ENCODE peak calls at places on chromosomes 2 and 18, in eight cellular contexts. W is fibroblast of lung, P is A549, S is HepG2, T is upper lobe of right lung, H is neural progenitor cell, I is gastrocnemius medialis, X is AG10803. L is an unnamed sample.

GRCh38 chr2:159108178-159108893 is 139.9 kb downstream of the TANC1 start:
- DNase-seq in I (no peak), P (no peak), H (no peak), T (no peak), X (no peak), W (no peak), S (no peak), L (peak)

GRCh38 chr2:1307670-1308069 is 105.6 kb upstream of the TPO start:
- DNase-seq in W (no peak), I (no peak), S (no peak), T (no peak), P (no peak), H (no peak), X (no peak), L (no peak)

GRCh38 chr18:47863041-47863440 is 67.4 kb downstream of the SMAD2 start:
- DNase-seq in X (no peak), W (no peak), H (no peak), I (peak), P (no peak), S (no peak), T (no peak), L (no peak)

GRCh38 chr2:54459037-54459441 is 2.9 kb downstream of the SPTBN1 start:
- DNase-seq in W (peak), P (no peak), T (no peak), I (peak), S (no peak), H (no peak), X (peak), L (no peak)

GRCh38 chr2:180203972-180204371 is 196.9 kb upstream of the CWC22 start:
- DNase-seq in T (no peak), H (no peak), I (peak), P (no peak), X (peak), S (no peak), W (peak), L (no peak)

GRCh38 chr2:217995741-217996141 is 7.1 kb downstream of the TNS1 start:
- DNase-seq in S (no peak), I (peak), P (no peak), H (no peak), X (peak), W (peak), T (no peak), L (peak)

GRCh38 chr2:149068225-149068995 is 29.9 kb downstream of the LYPD6B start:
- DNase-seq in P (no peak), T (no peak), H (no peak), W (no peak), S (no peak), I (no peak), X (no peak), L (no peak)

GRCh38 chr2:191358325-191359025 is 113.3 kb downstream of the MYO1B start:
- DNase-seq in H (no peak), S (no peak), I (no peak), P (no peak), X (no peak), W (no peak), T (no peak), L (no peak)

GRCh38 chr2:43077876-43078275 is 148.5 kb downstream of the ZFP36L2 start:
- DNase-seq in T (no peak), S (no peak), I (no peak), H (no peak), X (no peak), W (no peak), P (no peak), L (no peak)

GRCh38 chr2:39338502-39338901 is 94.7 kb upstream of the CDKL4 start:
- DNase-seq in T (no peak), W (no peak), S (no peak), P (no peak), H (peak), X (no peak), I (no peak), L (no peak)

GRCh38 chr2:136119717-136120675 is 2.0 kb upstream of the CXCR4 start:
- DNase-seq in P (no peak), I (no peak), H (no peak), S (no peak), W (no peak), X (no peak), T (no peak), L (no peak)

GRCh38 chr18:59323931-59324622 is 5.6 kb upstream of the CPLX4 start:
- DNase-seq in T (no peak), X (peak), S (no peak), P (no peak), I (no peak), W (no peak), H (peak), L (no peak)

GRCh38 chr2:54629390-54629789 is 94.1 kb upstream of the EML6 start:
- DNase-seq in I (no peak), W (no peak), T (no peak), P (no peak), X (no peak), H (no peak), S (no peak), L (no peak)

GRCh38 chr2:148614024-148614331 is 30.6 kb upstream of the EPC2 start:
- DNase-seq in I (no peak), X (peak), H (peak), T (no peak), P (no peak), S (no peak), W (peak), L (peak)

GRCh38 chr2:239397856-239398470 is 2.9 kb downstream of the HDAC4 start:
- DNase-seq in S (no peak), X (peak), T (peak), W (no peak), I (no peak), P (no peak), H (no peak), L (peak)

GRCh38 chr18:79962835-79963657 is 1.4 kb upstream of the HSBP1L1 start:
- DNase-seq in S (no peak), W (no peak), X (no peak), T (no peak), P (no peak), H (peak), I (no peak), L (no peak)
- H3K4me3 ChIP-seq in S (no peak), W (no peak), X (no peak), T (no peak), P (no peak), H (no peak), I (no peak), L (no peak)

GRCh38 chr18:10252952-10253680 is 201.3 kb upstream of the APCDD1 start:
- DNase-seq in P (no peak), I (no peak), X (no peak), W (no peak), H (no peak), S (no peak), T (no peak), L (no peak)

GRCh38 chr18:10264260-10264659 is 190.2 kb upstream of the APCDD1 start:
- DNase-seq in X (no peak), W (no peak), T (no peak), I (no peak), H (no peak), P (no peak), S (no peak), L (no peak)

GRCh38 chr18:10259934-10260333 is 194.5 kb upstream of the APCDD1 start:
- DNase-seq in W (peak), P (no peak), S (no peak), T (no peak), I (no peak), X (no peak), H (no peak), L (no peak)

GRCh38 chr18:10261315-10262276 is 192.8 kb upstream of the APCDD1 start:
- DNase-seq in W (peak), X (no peak), T (no peak), P (no peak), H (no peak), I (no peak), S (no peak), L (no peak)

DNA sequence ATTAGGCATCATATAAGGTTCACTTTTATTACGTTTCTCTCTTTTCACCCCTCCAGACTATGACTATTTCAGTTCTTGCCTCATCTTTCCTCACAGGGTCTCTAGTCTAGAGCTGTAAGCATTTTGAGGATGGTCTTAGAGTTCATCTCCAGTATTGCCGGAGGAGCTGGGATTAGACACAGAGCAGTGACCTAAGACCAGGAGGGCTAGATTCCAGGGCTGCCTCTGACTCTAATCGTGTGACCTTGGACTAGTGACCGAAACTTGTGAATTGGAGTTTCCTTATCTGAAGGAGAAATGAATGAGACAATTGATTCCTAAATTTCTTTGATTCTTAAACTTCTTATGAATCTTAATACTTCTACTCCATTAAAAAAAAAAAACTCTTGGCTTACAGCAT is 195.4 kb upstream of the APCDD1 start:
- DNase-seq in T (no peak), W (no peak), S (no peak), P (no peak), I (no peak), H (no peak), X (no peak), L (no peak)
- TF ChIP-seq CTCF in T (no peak), W (no peak), S (no peak), P (no peak), I (no peak), H (no peak), X (no peak), L (no peak)

GRCh38 chr2:119749405-119750066 is 10.2 kb upstream of the PTPN4 start:
- DNase-seq in H (no peak), X (no peak), W (peak), I (no peak), S (no peak), T (no peak), P (no peak), L (no peak)
- H3K4me3 ChIP-seq in H (no peak), X (no peak), W (no peak), I (no peak), S (no peak), T (no peak), P (no peak), L (no peak)

GRCh38 chr18:75635096-75635495 is 207.6 kb upstream of the SMIM21 start:
- DNase-seq in H (no peak), P (no peak), W (no peak), X (no peak), I (no peak), S (no peak), T (no peak), L (no peak)

GRCh38 chr18:75639468-75639831 is 211.9 kb upstream of the SMIM21 start:
- DNase-seq in P (no peak), T (no peak), X (no peak), W (no peak), S (no peak), I (no peak), H (no peak), L (no peak)

GRCh38 chr18:75638597-75639467 is 211.3 kb upstream of the SMIM21 start:
- DNase-seq in X (peak), I (no peak), H (peak), P (no peak), W (peak), S (no peak), T (no peak), L (peak)

GRCh38 chr18:75643083-75643482 is 215.6 kb upstream of the SMIM21 start:
- DNase-seq in H (no peak), X (no peak), T (no peak), I (no peak), P (no peak), S (no peak), W (no peak), L (no peak)

DNA sequence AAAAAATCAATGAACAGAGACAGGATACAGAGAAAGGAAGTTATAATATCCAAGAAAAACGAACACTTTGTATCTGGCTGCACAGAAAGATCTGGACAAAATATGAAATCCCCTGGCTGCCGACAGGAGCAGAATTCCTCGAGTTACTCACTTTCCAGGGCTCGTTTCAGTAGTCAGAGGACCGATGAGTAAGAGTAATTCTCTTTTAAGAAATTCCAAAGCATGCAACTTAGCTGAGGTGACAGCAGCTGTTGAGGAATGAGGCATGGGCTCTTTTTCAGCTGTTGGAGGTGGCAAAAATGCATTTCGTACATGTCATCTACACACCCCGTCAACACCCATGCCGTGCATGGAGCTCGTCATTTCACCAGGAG is 210.7 kb upstream of the SMIM21 start:
- DNase-seq in W (peak), T (no peak), X (peak), S (no peak), P (no peak), H (no peak), I (no peak), L (no peak)
- TF ChIP-seq CTCF in W (peak), T (no peak), X (peak), S (no peak), P (no peak), H (no peak), I (no peak), L (no peak)

GRCh38 chr2:235143789-235144188 is 192.0 kb downstream of the SH3BP4 start:
- DNase-seq in T (no peak), H (no peak), X (no peak), P (no peak), W (no peak), I (no peak), S (no peak), L (no peak)

GRCh38 chr2:235139956-235140800 is 188.4 kb downstream of the SH3BP4 start:
- DNase-seq in W (no peak), P (no peak), S (no peak), T (no peak), X (no peak), H (no peak), I (no peak), L (no peak)

GRCh38 chr2:235142588-235142987 is 190.8 kb downstream of the SH3BP4 start:
- DNase-seq in X (no peak), I (no peak), P (no peak), S (peak), H (no peak), T (no peak), W (no peak), L (no peak)

GRCh38 chr2:235140801-235141081 is 188.9 kb downstream of the SH3BP4 start:
- DNase-seq in W (no peak), H (no peak), P (no peak), I (no peak), T (no peak), X (no peak), S (no peak), L (no peak)

GRCh38 chr2:235141411-235142128 is 189.8 kb downstream of the SH3BP4 start:
- DNase-seq in H (no peak), S (no peak), P (no peak), I (no peak), T (no peak), W (no peak), X (no peak), L (no peak)
- H3K4me3 ChIP-seq in H (no peak), S (no peak), P (no peak), I (no peak), T (no peak), W (no peak), X (no peak), L (no peak)

DNA sequence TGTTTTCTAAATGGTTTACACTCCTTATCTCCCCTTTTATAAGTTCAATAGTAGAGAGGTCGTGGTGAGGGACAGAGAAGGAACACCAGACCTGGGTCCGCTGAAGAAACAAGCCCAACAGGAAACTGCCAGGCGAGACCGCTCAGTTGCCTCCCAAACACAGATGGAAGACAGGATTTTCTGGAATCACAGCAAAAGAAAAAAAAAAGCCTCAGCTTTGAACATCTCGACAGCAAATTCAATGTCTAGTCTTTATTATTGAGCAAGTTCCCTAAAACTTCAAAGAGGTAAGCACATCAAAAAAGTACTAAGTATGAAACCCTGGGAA is 33.5 kb upstream of the GNAL start:
- DNase-seq in X (no peak), I (no peak), S (no peak), W (no peak), P (no peak), T (no peak), H (no peak), L (no peak)
- TF ChIP-seq CTCF in X (no peak), I (no peak), S (no peak), W (no peak), P (no peak), T (no peak), H (no peak), L (no peak)

GRCh38 chr2:33213244-33213643 is 263.2 kb upstream of the RASGRP3 start:
- DNase-seq in X (no peak), W (no peak), P (no peak), I (no peak), T (no peak), H (no peak), S (no peak), L (no peak)

GRCh38 chr2:33215299-33215698 is 261.1 kb upstream of the RASGRP3 start:
- DNase-seq in W (peak), H (no peak), I (peak), S (no peak), P (no peak), T (no peak), X (peak), L (peak)

GRCh38 chr2:33214857-33215256 is 261.6 kb upstream of the RASGRP3 start:
- DNase-seq in S (no peak), X (no peak), I (no peak), P (no peak), H (no peak), W (no peak), T (no peak), L (no peak)

GRCh38 chr2:33213648-33214047 is 262.8 kb upstream of the RASGRP3 start:
- DNase-seq in W (no peak), I (no peak), H (no peak), X (no peak), P (no peak), S (no peak), T (no peak), L (no peak)

DNA sequence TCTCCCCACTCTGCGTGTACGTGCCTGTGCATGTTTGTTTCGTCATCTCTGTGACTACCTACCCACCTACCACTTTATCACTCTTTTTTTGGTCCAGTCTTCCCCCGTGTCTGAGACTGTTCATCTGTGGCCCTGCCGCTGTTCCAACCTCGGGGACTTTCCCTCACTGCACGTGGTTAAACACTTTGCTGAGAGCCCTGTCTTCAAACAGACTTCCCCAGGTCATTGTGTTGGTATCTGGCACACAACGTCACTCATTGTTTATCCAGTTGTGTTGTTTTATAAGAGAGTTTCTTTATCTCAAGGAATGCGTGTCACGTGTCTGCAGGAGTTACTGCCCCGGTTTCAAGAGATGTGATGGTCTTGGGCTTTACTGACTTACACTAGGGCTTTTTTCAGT is 262.0 kb upstream of the RASGRP3 start:
- DNase-seq in T (no peak), S (no peak), W (peak), H (no peak), I (no peak), X (no peak), P (no peak), L (no peak)
- H3K4me3 ChIP-seq in T (no peak), S (no peak), W (no peak), H (no peak), I (no peak), X (no peak), P (no peak), L (no peak)

GRCh38 chr2:207532676-207533075 is 2.9 kb downstream of the CREB1 start:
- DNase-seq in P (no peak), S (no peak), I (no peak), H (no peak), T (no peak), W (no peak), X (no peak), L (no peak)

GRCh38 chr2:207530160-207531023 is 630 bp downstream of the CREB1 start:
- DNase-seq in I (peak), W (peak), T (peak), H (peak), S (peak), P (peak), X (peak), L (peak)

GRCh38 chr2:207528980-207529329 is 807 bp upstream of the CREB1 start:
- DNase-seq in T (no peak), S (peak), H (no peak), X (peak), P (peak), W (peak), I (peak), L (no peak)

GRCh38 chr2:207531024-207531411 is 1.3 kb downstream of the CREB1 start:
- DNase-seq in W (peak), T (no peak), H (peak), S (no peak), X (no peak), I (no peak), P (no peak), L (no peak)

GRCh38 chr2:207529330-207530159 is at the start of gene CREB1:
- DNase-seq in P (peak), X (peak), H (peak), T (peak), S (peak), I (peak), W (peak), L (peak)
- TF ChIP-seq CTCF in P (no peak), X (no peak), H (no peak), T (no peak), S (peak), I (peak), W (no peak), L (no peak)

GRCh38 chr2:25416674-25417073 is 74.9 kb upstream of the DNMT3A start:
- DNase-seq in T (no peak), W (no peak), S (no peak), I (no peak), X (no peak), H (no peak), P (no peak), L (no peak)

GRCh38 chr2:25418944-25419677 is 77.4 kb upstream of the DNMT3A start:
- DNase-seq in W (no peak), I (no peak), T (no peak), P (no peak), H (no peak), S (no peak), X (no peak), L (no peak)

GRCh38 chr2:25419678-25420242 is 78.0 kb upstream of the DNMT3A start:
- DNase-seq in X (no peak), W (no peak), S (no peak), I (no peak), T (no peak), P (no peak), H (no peak), L (no peak)

GRCh38 chr2:25420820-25421237 is 79.1 kb upstream of the DNMT3A start:
- DNase-seq in I (no peak), X (no peak), S (no peak), H (no peak), P (no peak), W (no peak), T (no peak), L (no peak)

DNA sequence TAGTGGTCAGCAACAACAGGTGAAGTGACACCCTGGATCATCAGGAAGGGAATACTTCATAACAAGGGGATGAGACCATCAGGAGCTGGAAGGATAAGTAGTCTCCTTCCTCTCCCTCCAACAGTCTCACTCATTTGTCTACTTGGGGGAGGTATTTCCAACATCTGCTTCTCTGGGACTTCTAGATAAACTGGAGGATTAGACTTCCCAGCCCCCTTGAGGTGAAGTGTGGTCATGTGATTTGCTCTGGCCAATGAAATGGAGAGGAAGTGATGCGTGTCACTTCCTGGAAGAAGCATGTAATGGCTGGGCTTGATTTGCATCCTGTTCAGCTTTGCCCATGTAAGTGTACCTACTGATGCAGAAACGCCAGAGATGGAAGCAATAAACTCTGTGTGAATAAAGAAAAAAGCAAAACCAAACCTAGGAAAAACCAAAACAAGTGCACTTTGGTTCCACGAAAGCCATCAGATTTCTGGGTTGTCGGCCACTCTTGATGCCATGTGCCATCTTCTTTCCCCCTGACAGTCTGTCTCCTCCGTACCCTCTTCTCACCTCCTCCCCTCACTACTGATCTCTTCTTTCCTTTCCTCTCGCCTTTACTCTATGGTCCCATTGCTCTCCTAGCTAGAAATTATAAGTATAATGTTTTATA is 76.1 kb upstream of the DNMT3A start:
- DNase-seq in I (no peak), P (no peak), T (no peak), H (no peak), X (no peak), S (no peak), W (no peak), L (no peak)
- H3K4me3 ChIP-seq in I (no peak), P (no peak), T (no peak), H (no peak), X (no peak), S (no peak), W (no peak), L (no peak)